ENCODE peak calls at places on chromosome 11, in six cellular contexts. One of them, this sample, is unnamed.

GRCh38 chr11:105673089-105673488 is 63.2 kb downstream of the GRIA4 start:
- DNase-seq in choroid plexus epithelial cell: peak; percentile 74
- DNase-seq in GM23338: peak; percentile 90
- DNase-seq in HCT116: no peak
- DNase-seq in hepatocyte: peak; percentile 84
- DNase-seq in OCI-LY7: peak; percentile 7
- DNase-seq in this sample: peak; percentile 29

GRCh38 chr11:13667245-13667644 is 1.2 kb upstream of the FAR1 start:
- DNase-seq in hepatocyte: no peak
- DNase-seq in OCI-LY7: peak; percentile 61
- DNase-seq in HCT116: no peak
- DNase-seq in GM23338: no peak
- DNase-seq in choroid plexus epithelial cell: peak; percentile 8
- DNase-seq in this sample: peak; percentile 77

GRCh38 chr11:31645747-31646146 is 136.2 kb downstream of the ELP4 start:
- DNase-seq in GM23338: no peak
- DNase-seq in choroid plexus epithelial cell: peak; percentile 85
- DNase-seq in OCI-LY7: no peak
- DNase-seq in hepatocyte: peak; percentile 4
- DNase-seq in HCT116: peak; percentile 33
- DNase-seq in this sample: peak; percentile 90

GRCh38 chr11:36228689-36229088 is 60.5 kb downstream of the COMMD9 start:
- DNase-seq in hepatocyte: no peak
- DNase-seq in GM23338: no peak
- DNase-seq in OCI-LY7: no peak
- DNase-seq in choroid plexus epithelial cell: no peak
- DNase-seq in HCT116: no peak
- DNase-seq in this sample: no peak

GRCh38 chr11:32888805-32889204 is 3.8 kb upstream of the QSER1 start:
- DNase-seq in OCI-LY7: no peak
- DNase-seq in HCT116: no peak
- DNase-seq in GM23338: no peak
- DNase-seq in hepatocyte: no peak
- DNase-seq in choroid plexus epithelial cell: peak; percentile 84
- DNase-seq in this sample: peak; percentile 75

GRCh38 chr11:10450451-10451398 is 4.3 kb upstream of the AMPD3 start:
- DNase-seq in hepatocyte: peak; percentile 80
- DNase-seq in GM23338: peak; percentile 90
- DNase-seq in OCI-LY7: no peak
- DNase-seq in choroid plexus epithelial cell: peak; percentile 25
- DNase-seq in HCT116: peak; percentile 62
- DNase-seq in this sample: no peak

GRCh38 chr11:50174189-50174588 is 141.5 kb downstream of the OR4C45 start:
- DNase-seq in hepatocyte: no peak
- DNase-seq in choroid plexus epithelial cell: peak; percentile 9
- DNase-seq in GM23338: no peak
- DNase-seq in OCI-LY7: no peak
- DNase-seq in HCT116: no peak
- DNase-seq in this sample: no peak

GRCh38 chr11:120900642-120901041 is 123.3 kb upstream of the TBCEL start:
- DNase-seq in choroid plexus epithelial cell: no peak
- DNase-seq in HCT116: no peak
- DNase-seq in GM23338: peak; percentile 37
- DNase-seq in hepatocyte: peak; percentile 50
- DNase-seq in OCI-LY7: no peak
- DNase-seq in this sample: no peak

GRCh38 chr11:68471360-68472340 is 11.1 kb downstream of the PPP6R3 start:
- DNase-seq in choroid plexus epithelial cell: peak; percentile 90
- DNase-seq in HCT116: no peak
- DNase-seq in GM23338: no peak
- DNase-seq in hepatocyte: no peak
- DNase-seq in OCI-LY7: no peak
- DNase-seq in this sample: no peak

GRCh38 chr11:112213753-112214152 is 12.5 kb upstream of the PTS start:
- DNase-seq in hepatocyte: no peak
- DNase-seq in choroid plexus epithelial cell: peak; percentile 78
- DNase-seq in HCT116: no peak
- DNase-seq in GM23338: no peak
- DNase-seq in OCI-LY7: no peak
- DNase-seq in this sample: no peak

GRCh38 chr11:10918698-10919097 is 60.8 kb upstream of the ZBED5 start:
- DNase-seq in choroid plexus epithelial cell: no peak
- DNase-seq in GM23338: no peak
- DNase-seq in HCT116: no peak
- DNase-seq in hepatocyte: no peak
- DNase-seq in OCI-LY7: no peak
- DNase-seq in this sample: no peak

GRCh38 chr11:3109921-3110706 is 52.9 kb upstream of the CARS1 start:
- DNase-seq in GM23338: peak; percentile 89
- DNase-seq in choroid plexus epithelial cell: peak; percentile 39
- DNase-seq in OCI-LY7: peak; percentile 20
- DNase-seq in hepatocyte: peak; percentile 42
- DNase-seq in HCT116: peak; percentile 37
- DNase-seq in this sample: no peak

GRCh38 chr11:44252999-44253602 is 56.8 kb downstream of the ALX4 start:
- DNase-seq in GM23338: no peak
- DNase-seq in HCT116: no peak
- DNase-seq in OCI-LY7: no peak
- DNase-seq in choroid plexus epithelial cell: no peak
- DNase-seq in hepatocyte: no peak
- DNase-seq in this sample: no peak

GRCh38 chr11:7551571-7551970 is 37.8 kb downstream of the PPFIBP2 start:
- DNase-seq in hepatocyte: no peak
- DNase-seq in OCI-LY7: no peak
- DNase-seq in GM23338: no peak
- DNase-seq in HCT116: no peak
- DNase-seq in choroid plexus epithelial cell: peak; percentile 81
- DNase-seq in this sample: peak; percentile 77

GRCh38 chr11:96094156-96094555 is 170.2 kb upstream of the MTMR2 start:
- DNase-seq in OCI-LY7: no peak
- DNase-seq in GM23338: no peak
- DNase-seq in HCT116: no peak
- DNase-seq in choroid plexus epithelial cell: no peak
- DNase-seq in hepatocyte: no peak
- DNase-seq in this sample: no peak

GRCh38 chr11:96088914-96089313 is 165.0 kb upstream of the MTMR2 start:
- DNase-seq in GM23338: no peak
- DNase-seq in hepatocyte: no peak
- DNase-seq in HCT116: no peak
- DNase-seq in OCI-LY7: no peak
- DNase-seq in choroid plexus epithelial cell: no peak
- DNase-seq in this sample: no peak

GRCh38 chr11:96092511-96092910 is 168.6 kb upstream of the MTMR2 start:
- DNase-seq in hepatocyte: no peak
- DNase-seq in OCI-LY7: no peak
- DNase-seq in choroid plexus epithelial cell: no peak
- DNase-seq in HCT116: no peak
- DNase-seq in GM23338: no peak
- DNase-seq in this sample: no peak

GRCh38 chr11:96090711-96091110 is 166.8 kb upstream of the MTMR2 start:
- DNase-seq in OCI-LY7: no peak
- DNase-seq in HCT116: no peak
- DNase-seq in hepatocyte: no peak
- DNase-seq in choroid plexus epithelial cell: peak; percentile 89
- DNase-seq in GM23338: no peak
- DNase-seq in this sample: peak; percentile 74

DNA sequence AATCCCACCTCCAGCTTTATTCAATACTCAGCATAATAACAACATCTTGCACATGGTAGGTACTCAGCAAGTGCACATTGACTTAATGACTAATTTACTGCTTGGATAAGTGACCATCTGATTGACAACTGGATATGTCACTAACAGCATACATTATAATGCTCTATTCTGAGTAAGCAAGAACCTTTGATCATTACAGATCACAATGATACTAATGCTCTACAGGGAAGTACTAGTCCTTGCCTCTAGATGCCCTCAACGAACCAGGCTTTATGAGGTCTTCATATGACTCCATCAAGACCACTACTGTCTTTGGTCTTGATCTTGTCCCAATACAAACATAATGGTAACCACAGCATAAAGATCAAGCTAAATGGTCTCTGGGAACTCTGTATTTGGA is 167.6 kb upstream of the MTMR2 start:
- DNase-seq in OCI-LY7: peak; percentile 64
- DNase-seq in hepatocyte: no peak
- DNase-seq in choroid plexus epithelial cell: no peak
- DNase-seq in GM23338: no peak
- DNase-seq in HCT116: no peak
- DNase-seq in this sample: no peak
- TF ChIP-seq CTCF in OCI-LY7: peak; percentile 69
- TF ChIP-seq CTCF in hepatocyte: no peak
- TF ChIP-seq CTCF in choroid plexus epithelial cell: no peak
- TF ChIP-seq CTCF in GM23338: peak; percentile 52
- TF ChIP-seq CTCF in HCT116: peak; percentile 12
- TF ChIP-seq CTCF in this sample: no peak

DNA sequence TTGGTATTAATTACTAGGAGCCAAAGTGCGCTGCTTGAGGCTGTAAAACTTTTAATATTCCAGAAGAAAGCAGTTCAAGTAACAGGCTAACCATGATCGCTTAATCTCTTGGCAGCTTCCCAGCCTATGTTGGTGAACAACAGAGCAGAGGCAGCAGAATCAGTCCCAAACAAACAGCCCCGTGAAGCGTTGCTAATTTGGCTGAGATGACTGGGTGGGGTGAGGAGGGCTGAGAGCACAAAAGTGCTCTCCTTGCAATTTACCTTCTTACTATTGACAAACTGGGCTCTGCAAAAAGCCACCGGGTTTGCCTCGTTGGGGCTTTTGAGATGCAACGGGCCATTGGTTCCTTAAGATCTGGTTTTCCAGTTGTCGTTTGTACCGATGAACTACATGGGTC is 407.4 kb upstream of the CADM1 start:
- DNase-seq in HCT116: no peak
- DNase-seq in GM23338: no peak
- DNase-seq in choroid plexus epithelial cell: no peak
- DNase-seq in hepatocyte: no peak
- DNase-seq in OCI-LY7: no peak
- DNase-seq in this sample: no peak
- H3K4me3 ChIP-seq in HCT116: no peak overlapping the region
- H3K4me3 ChIP-seq in GM23338: no peak overlapping the region
- H3K4me3 ChIP-seq in choroid plexus epithelial cell: no peak overlapping the region
- H3K4me3 ChIP-seq in hepatocyte: no peak overlapping the region
- H3K4me3 ChIP-seq in OCI-LY7: peak overlapping the region; percentile 35
- H3K4me3 ChIP-seq in this sample: no peak overlapping the region

GRCh38 chr11:130313383-130314183 is 1.1 kb downstream of the ZBTB44 start:
- DNase-seq in choroid plexus epithelial cell: peak; percentile 10
- DNase-seq in OCI-LY7: peak; percentile 12
- DNase-seq in hepatocyte: no peak
- DNase-seq in HCT116: no peak
- DNase-seq in GM23338: peak; percentile 62
- DNase-seq in this sample: peak; percentile 12

GRCh38 chr11:130314184-130314748 is 451 bp downstream of the ZBTB44 start:
- DNase-seq in choroid plexus epithelial cell: peak; percentile 27
- DNase-seq in hepatocyte: peak; percentile 80
- DNase-seq in OCI-LY7: peak; percentile 75
- DNase-seq in GM23338: peak; percentile 56
- DNase-seq in HCT116: peak; percentile 10
- DNase-seq in this sample: peak; percentile 77

GRCh38 chr11:130314749-130315285 is at the start of gene ZBTB44:
- DNase-seq in OCI-LY7: peak; percentile 94
- DNase-seq in choroid plexus epithelial cell: peak; percentile 92
- DNase-seq in HCT116: peak; percentile 72
- DNase-seq in GM23338: peak; percentile 91
- DNase-seq in hepatocyte: peak; percentile 96
- DNase-seq in this sample: peak; percentile 94

GRCh38 chr11:130318031-130318673 is 3.4 kb upstream of the ZBTB44 start:
- DNase-seq in OCI-LY7: no peak
- DNase-seq in GM23338: no peak
- DNase-seq in hepatocyte: no peak
- DNase-seq in HCT116: no peak
- DNase-seq in choroid plexus epithelial cell: no peak
- DNase-seq in this sample: no peak

DNA sequence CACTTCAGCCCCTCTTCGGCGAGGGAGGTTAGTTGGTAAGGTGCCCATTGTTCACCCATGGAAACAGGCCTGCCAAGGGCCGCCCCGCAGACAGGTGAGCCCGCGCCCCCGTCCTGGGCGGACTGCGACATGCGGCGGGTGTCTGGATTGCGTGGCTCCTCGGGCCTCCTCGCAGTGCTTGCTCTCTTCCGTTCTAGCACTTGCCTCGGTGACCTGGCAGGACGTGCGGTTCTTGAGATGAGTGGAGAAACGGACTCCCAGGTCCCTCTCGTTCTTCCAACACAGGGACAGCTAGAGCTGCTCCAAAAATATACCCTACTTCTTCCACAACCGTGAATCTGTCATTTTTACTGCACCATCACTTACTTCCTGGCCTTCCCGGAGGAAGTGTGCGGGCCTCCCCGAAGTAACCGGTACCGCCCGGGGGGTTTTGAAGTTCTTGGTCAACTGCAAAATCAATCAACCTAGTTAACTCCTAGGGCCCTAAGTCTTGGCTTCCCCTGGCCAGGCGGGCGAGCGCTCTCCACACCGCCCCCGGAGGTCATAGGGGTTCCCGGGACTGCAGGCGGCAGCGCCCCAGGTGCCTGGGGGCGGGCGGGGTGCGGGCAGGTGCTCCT is 745 bp upstream of the ZBTB44 start:
- DNase-seq in choroid plexus epithelial cell: peak; percentile 6
- DNase-seq in OCI-LY7: peak; percentile 67
- DNase-seq in GM23338: peak; percentile 85
- DNase-seq in hepatocyte: peak; percentile 13
- DNase-seq in HCT116: no peak
- DNase-seq in this sample: no peak
- TF ChIP-seq CTCF in choroid plexus epithelial cell: no peak
- TF ChIP-seq CTCF in OCI-LY7: peak; percentile 73
- TF ChIP-seq CTCF in GM23338: peak; percentile 59
- TF ChIP-seq CTCF in hepatocyte: no peak
- TF ChIP-seq CTCF in HCT116: no peak
- TF ChIP-seq CTCF in this sample: no peak

GRCh38 chr11:88332851-88333250 is 4.7 kb downstream of the CTSC start:
- DNase-seq in GM23338: no peak
- DNase-seq in HCT116: no peak
- DNase-seq in OCI-LY7: no peak
- DNase-seq in choroid plexus epithelial cell: no peak
- DNase-seq in hepatocyte: no peak
- DNase-seq in this sample: no peak

GRCh38 chr11:88338223-88338661 is 706 bp upstream of the CTSC start:
- DNase-seq in choroid plexus epithelial cell: peak; percentile 89
- DNase-seq in OCI-LY7: peak; percentile 72
- DNase-seq in HCT116: no peak
- DNase-seq in GM23338: peak; percentile 41
- DNase-seq in hepatocyte: peak; percentile 64
- DNase-seq in this sample: peak; percentile 92

GRCh38 chr11:88330826-88331428 is 6.6 kb downstream of the CTSC start:
- DNase-seq in HCT116: no peak
- DNase-seq in OCI-LY7: no peak
- DNase-seq in GM23338: peak; percentile 36
- DNase-seq in choroid plexus epithelial cell: no peak
- DNase-seq in hepatocyte: no peak
- DNase-seq in this sample: no peak

GRCh38 chr11:88337342-88338222 is at the start of gene CTSC:
- DNase-seq in OCI-LY7: peak; percentile 96
- DNase-seq in choroid plexus epithelial cell: peak; percentile 93
- DNase-seq in GM23338: peak; percentile 98
- DNase-seq in hepatocyte: peak; percentile 96
- DNase-seq in HCT116: peak; percentile 53
- DNase-seq in this sample: peak; percentile 87

DNA sequence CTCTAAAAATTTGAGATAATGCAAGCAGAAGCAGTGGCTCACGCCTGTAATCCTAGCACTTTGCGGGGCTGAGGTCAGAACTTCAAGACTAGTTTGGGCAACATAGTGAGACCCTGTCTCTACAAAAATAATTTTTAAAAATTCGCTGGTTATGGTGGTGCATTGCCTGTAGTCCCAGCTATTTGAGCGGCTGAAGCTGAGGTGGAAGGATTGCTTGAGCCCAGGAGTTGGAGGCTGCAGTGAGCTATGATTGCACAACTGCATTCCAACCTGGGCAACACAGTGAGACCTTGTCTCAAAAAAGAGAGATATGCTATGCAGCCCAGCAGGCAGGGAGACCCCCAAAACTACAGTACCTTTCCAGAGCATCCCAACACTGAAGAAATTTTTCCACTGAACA is 2.3 kb downstream of the CTSC start:
- DNase-seq in GM23338: no peak
- DNase-seq in HCT116: no peak
- DNase-seq in choroid plexus epithelial cell: no peak
- DNase-seq in hepatocyte: no peak
- DNase-seq in OCI-LY7: no peak
- DNase-seq in this sample: no peak
- H3K4me3 ChIP-seq in GM23338: peak overlapping the region; percentile 93
- H3K4me3 ChIP-seq in HCT116: no peak overlapping the region
- H3K4me3 ChIP-seq in choroid plexus epithelial cell: peak overlapping the region; percentile 79
- H3K4me3 ChIP-seq in hepatocyte: no peak overlapping the region
- H3K4me3 ChIP-seq in OCI-LY7: peak overlapping the region; percentile 92
- H3K4me3 ChIP-seq in this sample: peak overlapping the region; percentile 64

This sample was measured in foreskin fibroblast.